ENCODE peak calls at places on chromosomes 16 and 17, in ten cellular contexts. G is activated naive CD8-positive, alpha-beta T cell treated with anti-CD3 and anti-CD28 coated beads for 36 hours; U is NCI-H2081; K is stimulated activated CD8-positive, alpha-beta memory T cell treated with anti-CD3 and anti-CD28 coated beads, Interleukin-15, amount 100 ng/mL, for 24 hours; Z is activated effector memory CD4-positive, alpha-beta T cell treated with anti-CD3 and anti-CD28 coated beads, Interleukin-2, amount 50 U/mL, for 16 hours; H is foreskin fibroblast; D is AG10803; X is A172; O is H9; R is GDM1. F is an unnamed sample.

GRCh38 chr16:23712976-23713375 is at the start of gene ERN2:
- DNase-seq in X (no peak), U (no peak), H (no peak), R (no peak), O (peak), G (no peak), K (no peak), D (no peak), Z (no peak), F (no peak)

GRCh38 chr17:36597866-36598777 is 3.3 kb upstream of the MRM1 start:
- DNase-seq in U (no peak), D (no peak), O (no peak), R (no peak), H (no peak), G (no peak), K (no peak), X (no peak), Z (no peak), F (no peak)

GRCh38 chr16:75660321-75660720 is 12.7 kb downstream of the TERF2IP start:
- DNase-seq in G (no peak), R (no peak), X (no peak), H (no peak), Z (no peak), K (no peak), U (no peak), D (no peak), O (no peak), F (no peak)

GRCh38 chr17:57954421-57955182 is 610 bp downstream of the CUEDC1 start:
- DNase-seq in K (no peak), O (peak), H (peak), X (peak), U (peak), G (no peak), R (no peak), Z (peak), D (peak), F (no peak)

GRCh38 chr17:9253308-9253707 is 232.0 kb downstream of the NTN1 start:
- DNase-seq in R (no peak), O (no peak), H (no peak), D (no peak), X (no peak), Z (no peak), G (no peak), K (no peak), U (no peak), F (no peak)

GRCh38 chr17:39746145-39746461 is 8.4 kb downstream of the GRB7 start:
- DNase-seq in X (no peak), O (no peak), D (no peak), R (no peak), Z (no peak), G (no peak), H (no peak), U (no peak), K (no peak), F (no peak)

GRCh38 chr16:46729326-46729995 is 18.7 kb downstream of the MYLK3 start:
- DNase-seq in Z (peak), O (no peak), X (no peak), U (no peak), H (no peak), D (no peak), K (no peak), R (no peak), G (no peak), F (no peak)

GRCh38 chr16:25060920-25061319 is 45.8 kb upstream of the ARHGAP17 start:
- DNase-seq in R (peak), X (no peak), K (no peak), O (no peak), H (no peak), Z (no peak), G (no peak), D (no peak), U (no peak), F (peak)

GRCh38 chr16:51184702-51185433 is 33.8 kb upstream of the SALL1 start:
- DNase-seq in U (no peak), H (no peak), Z (no peak), X (no peak), K (no peak), R (no peak), G (no peak), D (no peak), O (no peak), F (no peak)

GRCh38 chr16:68800257-68800875 is 43.0 kb upstream of the TANGO6 start:
- DNase-seq in D (peak), X (peak), R (peak), O (peak), H (peak), U (peak), K (no peak), Z (peak), G (peak), F (no peak)

GRCh38 chr16:10080031-10080772 is 102.0 kb downstream of the GRIN2A start:
- DNase-seq in O (no peak), U (no peak), H (peak), R (no peak), G (no peak), K (no peak), Z (no peak), X (peak), D (peak), F (no peak)

GRCh38 chr16:86039606-86040005 is 140.6 kb downstream of the IRF8 start:
- DNase-seq in X (no peak), G (no peak), R (no peak), O (no peak), K (no peak), U (no peak), D (no peak), Z (no peak), H (no peak), F (no peak)

GRCh38 chr16:83713597-83713996 is 94.2 kb upstream of the HSBP1 start:
- DNase-seq in G (no peak), D (no peak), X (peak), K (no peak), O (no peak), R (no peak), U (no peak), Z (no peak), H (no peak), F (no peak)

GRCh38 chr16:79485020-79485419 is 115.5 kb downstream of the MAF start:
- DNase-seq in G (no peak), R (no peak), X (no peak), O (no peak), H (no peak), K (no peak), U (no peak), D (no peak), Z (no peak), F (no peak)

GRCh38 chr16:11201498-11202259 is 54.3 kb downstream of the SOCS1 start:
- DNase-seq in K (no peak), H (peak), O (peak), Z (no peak), U (no peak), X (peak), D (peak), R (peak), G (no peak), F (no peak)

GRCh38 chr16:26673011-26673410 is 393.7 kb upstream of the C16orf82 start:
- DNase-seq in G (no peak), X (no peak), K (no peak), D (no peak), Z (no peak), H (no peak), O (no peak), R (no peak), U (no peak), F (no peak)

GRCh38 chr17:1362065-1362848 is 37.8 kb downstream of the YWHAE start:
- DNase-seq in X (no peak), G (peak), D (no peak), R (no peak), U (no peak), O (no peak), Z (peak), H (no peak), K (no peak), F (no peak)